ENCODE peak calls at places on chromosomes 1 and 21, in eight cellular contexts. M, F, U, Z, V, G, I and L are unnamed samples.
A peak's percentile ranks its signal among the peaks of the same experiment; 100 is the strongest.

GRCh38 chr1:153277852-153278251 is 18.4 kb downstream of the LORICRIN start:
- DNase-seq in M (no peak), F (no peak), U (no peak), Z (peak; percentile 66), V (peak; percentile 15), G (no peak), I (peak; percentile 65), L (no peak)

GRCh38 chr21:34994646-34995631 is 54.2 kb downstream of the RUNX1 start:
- DNase-seq in M (no peak), F (no peak), U (peak; percentile 71), Z (no peak), V (no peak), G (peak; percentile 52), I (no peak), L (no peak)

GRCh38 chr1:242427519-242427918 is 97.0 kb downstream of the PLD5 start:
- DNase-seq in M (no peak), F (no peak), U (no peak), Z (no peak), V (no peak), G (no peak), I (no peak), L (no peak)

GRCh38 chr1:146019225-146020057 is 2.1 kb downstream of the HJV start:
- DNase-seq in M (no peak), F (no peak), U (no peak), Z (no peak), V (no peak), G (no peak), I (no peak), L (no peak)

GRCh38 chr1:202086579-202087350 is 36.0 kb upstream of the GPR37L1 start:
- DNase-seq in M (no peak), F (no peak), U (no peak), Z (no peak), V (no peak), G (peak; percentile 50), I (no peak), L (no peak)

GRCh38 chr21:45584786-45585185 is 42.5 kb upstream of the SLC19A1 start:
- DNase-seq in M (no peak), F (peak; percentile 1), U (peak; percentile 17), Z (no peak), V (no peak), G (peak; percentile 38), I (no peak), L (no peak)

GRCh38 chr1:2632561-2633361 is at the start of gene MMEL1:
- DNase-seq in M (no peak), F (no peak), U (no peak), Z (no peak), V (no peak), G (no peak), I (no peak), L (no peak)

GRCh38 chr1:63782982-63783381 is 9.2 kb downstream of the ROR1 start:
- DNase-seq in M (no peak), F (no peak), U (no peak), Z (peak; percentile 77), V (no peak), G (no peak), I (no peak), L (no peak)

GRCh38 chr1:180234369-180235076 is 4.5 kb downstream of the LHX4 start:
- DNase-seq in M (no peak), F (no peak), U (peak; percentile 62), Z (no peak), V (no peak), G (peak; percentile 45), I (no peak), L (peak; percentile 45)

GRCh38 chr21:42254631-42255030 is 35.7 kb downstream of the ABCG1 start:
- DNase-seq in M (no peak), F (no peak), U (no peak), Z (no peak), V (no peak), G (peak; percentile 9), I (no peak), L (no peak)

GRCh38 chr21:42253466-42253865 is 34.5 kb downstream of the ABCG1 start:
- DNase-seq in M (no peak), F (no peak), U (no peak), Z (no peak), V (no peak), G (peak; percentile 3), I (no peak), L (no peak)

GRCh38 chr21:42252267-42252666 is 33.3 kb downstream of the ABCG1 start:
- DNase-seq in M (no peak), F (no peak), U (no peak), Z (no peak), V (no peak), G (peak; percentile 36), I (no peak), L (no peak)

GRCh38 chr21:42251654-42252053 is 32.7 kb downstream of the ABCG1 start:
- DNase-seq in M (no peak), F (no peak), U (no peak), Z (no peak), V (no peak), G (peak; percentile 31), I (no peak), L (no peak)

GRCh38 chr21:42252778-42253340 is 33.9 kb downstream of the ABCG1 start:
- DNase-seq in M (no peak), F (no peak), U (no peak), Z (no peak), V (no peak), G (peak; percentile 5), I (no peak), L (no peak)
- H3K27me3 ChIP-seq in M (no peaks in the 10 kb centered on the region), F (no peaks in the 10 kb centered on the region), U (no peaks in the 10 kb centered on the region), Z (no peaks in the 10 kb centered on the region), V (no peaks in the 10 kb centered on the region), G (no peaks in the 10 kb centered on the region), I (peaks cover 7% of the 10 kb centered on the region), L (no peaks in the 10 kb centered on the region)

DNA sequence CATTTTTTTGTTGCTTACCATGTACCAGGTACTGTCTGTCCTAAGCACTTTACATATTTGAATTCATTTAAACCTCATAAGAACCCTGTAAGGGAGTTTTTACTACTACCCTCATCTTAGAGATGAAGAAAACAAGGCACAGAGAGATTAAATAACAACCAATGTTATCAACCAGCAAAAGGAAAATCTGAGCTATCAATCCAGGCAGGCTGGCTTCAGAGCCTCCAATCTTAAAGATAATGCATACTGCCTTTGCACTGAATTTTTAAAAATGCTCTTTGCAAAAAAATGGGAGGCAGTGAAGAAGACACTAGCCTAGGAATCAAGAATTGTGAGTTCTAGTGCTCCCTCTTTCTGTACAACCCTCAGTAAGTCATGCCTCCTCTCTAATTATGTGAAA is 18.7 kb downstream of the NDC1 start:
- DNase-seq in M (no peak), F (no peak), U (no peak), Z (no peak), V (no peak), G (no peak), I (no peak), L (no peak)
- H3K27ac ChIP-seq in M (no peak overlapping the region), F (no peak overlapping the region), U (no peak overlapping the region), Z (no peak overlapping the region), V (no peak overlapping the region), G (no peak overlapping the region), I (no peak overlapping the region), L (no peak overlapping the region)

DNA sequence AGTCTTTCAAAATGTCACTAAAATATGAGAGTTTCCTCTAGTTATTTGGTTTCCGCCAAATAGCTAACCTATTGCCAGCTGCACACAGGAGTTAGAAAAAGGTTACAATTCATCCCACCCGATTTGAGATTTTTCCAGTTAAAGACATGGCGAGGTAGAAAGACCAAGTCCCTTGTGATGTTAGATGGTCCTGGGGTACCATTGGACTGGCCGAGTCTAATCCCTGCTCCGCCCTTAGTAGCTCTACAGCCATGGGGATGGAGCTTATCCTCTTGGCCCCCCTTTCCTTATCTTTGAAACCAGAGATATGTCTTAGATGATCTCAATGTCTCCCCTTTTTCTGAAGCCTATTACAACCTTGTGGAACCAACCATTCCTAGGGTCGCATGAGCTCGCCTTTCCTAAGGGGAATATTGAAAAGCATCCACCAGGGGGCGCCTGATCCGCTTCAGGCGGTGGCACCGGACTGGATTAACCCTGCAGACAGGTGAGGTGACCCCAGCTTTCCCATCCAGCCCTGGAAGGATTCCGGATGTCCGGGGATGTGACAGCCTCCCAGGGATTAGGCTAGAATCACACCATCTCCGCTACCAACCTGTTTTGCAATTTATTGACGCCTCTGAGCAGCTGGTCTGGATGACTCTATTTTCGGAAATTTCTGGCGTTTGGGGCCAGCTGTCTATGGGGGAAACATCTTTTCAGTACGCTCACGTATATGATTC is 68.3 kb upstream of the SIM2 start:
- DNase-seq in M (peak; percentile 57), F (no peak), U (no peak), Z (no peak), V (peak; percentile 53), G (peak; percentile 67), I (peak; percentile 14), L (peak; percentile 62)
- H3K27me3 ChIP-seq in M (no peaks in the 10 kb centered on the region), F (no peaks in the 10 kb centered on the region), U (no peaks in the 10 kb centered on the region), Z (no peaks in the 10 kb centered on the region), V (peaks cover 3% of the 10 kb centered on the region), G (peaks cover 7% of the 10 kb centered on the region), I (peaks cover 10% of the 10 kb centered on the region), L (peaks cover 34% of the 10 kb centered on the region)

DNA sequence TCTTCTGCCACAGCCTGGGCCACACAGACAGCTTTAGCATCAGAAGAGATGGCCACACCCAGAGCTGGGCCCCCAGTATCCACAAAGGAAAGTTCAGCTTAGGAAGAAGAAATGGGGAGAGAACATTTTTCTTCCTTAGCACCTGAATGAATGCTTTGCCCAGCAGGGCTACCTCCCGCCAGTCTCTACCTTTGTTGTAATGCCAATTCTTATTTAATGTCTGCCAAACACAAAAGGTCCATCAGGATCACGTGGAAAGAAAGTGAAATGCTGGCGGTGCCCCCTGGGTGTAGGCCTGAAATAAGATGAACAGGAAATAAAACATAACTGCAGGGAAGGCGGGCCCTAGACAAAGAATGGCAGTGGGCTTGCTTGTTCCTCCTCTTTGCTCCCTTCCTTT is 125.6 kb downstream of the CACNA1E start:
- DNase-seq in M (no peak), F (no peak), U (no peak), Z (no peak), V (no peak), G (no peak), I (no peak), L (no peak)
- H3K27ac ChIP-seq in M (no peak overlapping the region), F (no peak overlapping the region), U (no peak overlapping the region), Z (no peak overlapping the region), V (no peak overlapping the region), G (no peak overlapping the region), I (no peak overlapping the region), L (no peak overlapping the region)

DNA sequence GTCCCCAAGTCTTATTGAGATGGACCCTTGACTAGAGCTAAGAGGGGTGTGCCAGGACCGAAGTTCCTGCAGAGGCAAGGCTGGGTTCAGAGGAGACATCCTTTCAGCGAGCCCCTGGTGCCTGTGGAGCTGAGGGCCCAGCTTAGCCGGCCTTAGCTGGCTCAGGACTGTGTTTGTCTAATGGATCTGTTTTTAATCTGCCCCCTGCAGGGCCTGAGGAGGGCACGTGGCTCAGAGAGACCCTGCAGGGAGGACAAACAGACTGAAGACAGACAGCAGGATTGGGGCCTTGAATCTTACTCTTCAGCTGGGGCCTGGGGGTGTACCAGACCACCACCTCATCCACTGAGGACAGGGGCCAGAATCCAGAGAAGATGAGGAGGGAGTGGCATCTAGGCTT is 1.6 kb downstream of the CRABP2 start:
- DNase-seq in M (no peak), F (no peak), U (no peak), Z (no peak), V (no peak), G (no peak), I (no peak), L (no peak)
- H3K27me3 ChIP-seq in M (peaks cover 3% of the 10 kb centered on the region), F (no peaks in the 10 kb centered on the region), U (no peaks in the 10 kb centered on the region), Z (no peaks in the 10 kb centered on the region), V (peaks cover 8% of the 10 kb centered on the region), G (peaks cover 45% of the 10 kb centered on the region), I (peaks cover 40% of the 10 kb centered on the region), L (no peaks in the 10 kb centered on the region)